ENCODE peak calls at places on chromosomes 12 and 14, in five cellular contexts. F is Panc1, S is tibial artery, J is left lung, C is left ventricle myocardium inferior. B is an unnamed sample.

GRCh38 chr12:10115311-10115710 is 14.7 kb downstream of the CLEC7A start:
- DNase-seq in F (no peak), S (no peak), J (no peak), C (no peak), B (no peak)

GRCh38 chr12:97556201-97556824 is 93.7 kb downstream of the RMST start:
- DNase-seq in F (no peak), S (no peak), J (peak), C (peak), B (no peak)

GRCh38 chr12:4421590-4422031 is 24.0 kb downstream of the FGF6 start:
- DNase-seq in F (peak), S (no peak), J (no peak), C (no peak), B (no peak)

GRCh38 chr14:76644875-76645518 is 116.3 kb upstream of the VASH1 start:
- DNase-seq in F (no peak), S (no peak), J (no peak), C (peak), B (no peak)

GRCh38 chr12:57404966-57405640 is 25.7 kb downstream of the R3HDM2 start:
- DNase-seq in F (no peak), S (no peak), J (no peak), C (no peak), B (no peak)

GRCh38 chr14:74567646-74568379 is 44.2 kb downstream of the LTBP2 start:
- DNase-seq in F (no peak), S (no peak), J (no peak), C (no peak), B (no peak)

GRCh38 chr12:109310247-109311125 is 1.4 kb upstream of the FOXN4 start:
- DNase-seq in F (no peak), S (no peak), J (no peak), C (no peak), B (no peak)

GRCh38 chr12:57459750-57460400 is at the start of gene GLI1:
- DNase-seq in F (no peak), S (no peak), J (no peak), C (no peak), B (no peak)

GRCh38 chr14:34347683-34348082 is 114.4 kb downstream of the SPTSSA start:
- DNase-seq in F (no peak), S (no peak), J (no peak), C (no peak), B (no peak)

GRCh38 chr14:102421366-102422057 is 58.8 kb downstream of the TECPR2 start:
- DNase-seq in F (no peak), S (no peak), J (no peak), C (no peak), B (no peak)

GRCh38 chr12:21818627-21819026 is 44.1 kb upstream of the KCNJ8 start:
- DNase-seq in F (no peak), S (no peak), J (no peak), C (no peak), B (no peak)

GRCh38 chr14:61244051-61244450 is 37.1 kb downstream of the TMEM30B start:
- DNase-seq in F (no peak), S (no peak), J (no peak), C (no peak), B (no peak)

GRCh38 chr14:52873694-52874093 is 77.2 kb downstream of the FERMT2 start:
- DNase-seq in F (no peak), S (no peak), J (no peak), C (no peak), B (no peak)

GRCh38 chr14:50766338-50766886 is 64.5 kb downstream of the NIN start:
- DNase-seq in F (no peak), S (no peak), J (no peak), C (no peak), B (no peak)

GRCh38 chr14:66965831-66966230 is 223.4 kb upstream of the GARIN2 start:
- DNase-seq in F (no peak), S (no peak), J (no peak), C (no peak), B (no peak)

GRCh38 chr12:26113194-26113654 is 11.6 kb downstream of the BHLHE41 start:
- DNase-seq in F (no peak), S (peak), J (no peak), C (no peak), B (no peak)

GRCh38 chr14:71651228-71651627 is 281.0 kb upstream of the RGS6 start:
- DNase-seq in F (no peak), S (no peak), J (no peak), C (no peak), B (no peak)

GRCh38 chr12:116533343-116534248 is 25.6 kb upstream of the MAP1LC3B2 start:
- DNase-seq in F (peak), S (peak), J (peak), C (peak), B (peak)

GRCh38 chr12:93018610-93019009 is 89.5 kb upstream of the EEA1 start:
- DNase-seq in F (no peak), S (no peak), J (no peak), C (no peak), B (no peak)

GRCh38 chr12:93019240-93019910 is 90.3 kb upstream of the EEA1 start:
- DNase-seq in F (no peak), S (no peak), J (no peak), C (no peak), B (no peak)

GRCh38 chr12:93019911-93020224 is 90.8 kb upstream of the EEA1 start:
- DNase-seq in F (no peak), S (no peak), J (no peak), C (no peak), B (no peak)

GRCh38 chr12:93020998-93021597 is 92.0 kb upstream of the EEA1 start:
- DNase-seq in F (no peak), S (no peak), J (no peak), C (no peak), B (no peak)

DNA sequence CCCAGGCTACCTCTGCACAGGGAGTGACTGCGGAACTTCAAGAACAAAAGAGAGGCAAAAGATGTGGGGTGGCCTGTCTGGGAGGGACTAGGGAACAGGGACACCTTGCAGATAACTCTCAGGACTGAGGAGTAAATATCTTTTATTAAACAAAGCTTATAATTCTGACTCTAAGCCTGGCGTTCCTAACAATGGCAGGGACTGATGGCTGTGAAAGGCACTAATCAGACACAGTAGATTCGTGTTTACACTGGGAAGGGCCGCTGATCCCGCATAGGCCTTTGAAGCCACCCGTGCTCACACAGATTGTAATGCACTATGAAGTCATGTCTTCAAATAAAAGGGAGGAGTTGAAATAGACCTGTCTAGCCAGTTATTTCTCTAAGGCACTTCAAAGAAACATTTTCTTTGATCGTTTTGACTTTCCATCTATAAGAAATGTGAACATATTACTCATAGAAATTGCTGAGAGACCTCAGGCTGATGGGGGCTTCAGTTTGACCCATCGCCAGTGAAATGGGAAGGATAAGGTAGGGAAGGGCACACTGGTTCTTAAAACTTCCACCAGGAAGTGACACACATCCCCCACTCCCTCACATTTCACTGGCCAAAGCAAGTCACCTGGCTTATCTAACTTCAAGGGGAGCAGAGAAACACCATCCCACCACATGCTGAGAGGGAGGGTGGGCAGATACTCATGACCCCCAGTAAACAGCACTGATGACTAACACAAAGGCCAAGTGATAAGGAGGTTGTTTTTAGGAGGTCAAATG is 91.3 kb upstream of the EEA1 start:
- DNase-seq in F (no peak), S (no peak), J (no peak), C (no peak), B (no peak)
- H3K27ac ChIP-seq in F (no peak), S (no peak), J (no peak), C (no peak), B (no peak)

GRCh38 chr14:93778453-93778852 is 9.8 kb downstream of the PRIMA1 start:
- DNase-seq in F (no peak), S (no peak), J (no peak), C (no peak), B (no peak)
- H3K27ac ChIP-seq in F (no peak), S (no peak), J (no peak), C (no peak), B (peak)

GRCh38 chr12:55654506-55655224 is 18.0 kb downstream of the OR10P1 start:
- DNase-seq in F (no peak), S (no peak), J (no peak), C (no peak), B (no peak)
- H3K27ac ChIP-seq in F (no peak), S (no peak), J (no peak), C (no peak), B (no peak)

DNA sequence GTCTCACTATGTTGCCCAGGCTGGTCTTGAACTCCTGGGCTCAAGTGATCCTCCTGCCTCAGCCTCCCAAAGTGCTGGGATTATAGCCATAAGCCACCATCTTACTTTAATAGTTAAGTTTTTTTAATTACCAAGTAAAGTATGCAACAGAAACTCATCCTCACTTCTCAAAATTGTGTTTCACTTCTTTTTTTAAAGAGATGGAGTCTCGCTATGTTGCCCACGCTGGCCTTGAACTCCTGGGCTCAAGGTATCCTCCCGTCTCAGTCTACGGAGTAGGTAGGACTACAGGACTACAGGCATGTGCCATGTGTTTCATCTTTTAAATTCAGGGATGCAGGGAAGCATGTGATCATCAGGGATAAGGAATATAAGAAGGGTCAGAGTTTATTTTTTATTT is 17.2 kb upstream of the ARID2 start:
- DNase-seq in F (no peak), S (no peak), J (no peak), C (no peak), B (no peak)
- H3K27ac ChIP-seq in F (no peak), S (no peak), J (no peak), C (no peak), B (no peak)

GRCh38 chr12:8108808-8109398 is 14.5 kb upstream of the CLEC4A start:
- DNase-seq in F (peak), S (peak), J (no peak), C (peak), B (peak)
- H3K27ac ChIP-seq in F (no peak), S (no peak), J (no peak), C (no peak), B (no peak)

B was measured in substantia nigra.